ENCODE peak calls at places on chromosomes 4 and X, in ten cellular contexts. A, U, I, G, Q, S, N, X, B and P are unnamed samples.

GRCh38 chrX:4547218-4547836 is 833.9 kb upstream of the PRKX start:
- DNase-seq in A (no peak), U (no peak), I (peak; percentile 15), G (no peak), Q (peak; percentile 11), S (peak; percentile 15), N (peak; percentile 23), X (peak; percentile 4), B (peak; percentile 1), P (peak; percentile 3)

GRCh38 chr4:168540086-168540864 is 43.4 kb downstream of the PALLD start:
- DNase-seq in A (peak; percentile 48), U (no peak), I (no peak), G (no peak), Q (peak; percentile 89), S (no peak), N (peak; percentile 90), X (no peak), B (no peak), P (no peak)

GRCh38 chr4:111283066-111283677 is 660.3 kb upstream of the PITX2 start:
- DNase-seq in A (peak; percentile 15), U (peak; percentile 69), I (no peak), G (peak; percentile 76), Q (peak; percentile 41), S (no peak), N (peak; percentile 23), X (peak; percentile 7), B (no peak), P (peak; percentile 13)

GRCh38 chr4:27490747-27491146 is 630.1 kb downstream of the STIM2 start:
- DNase-seq in A (no peak), U (no peak), I (no peak), G (no peak), Q (no peak), S (no peak), N (no peak), X (no peak), B (no peak), P (no peak)

GRCh38 chrX:114037515-114037914 is 546.4 kb upstream of the HTR2C start:
- DNase-seq in A (no peak), U (no peak), I (no peak), G (no peak), Q (no peak), S (no peak), N (no peak), X (no peak), B (no peak), P (no peak)

GRCh38 chr4:82381235-82381634 is 7.4 kb upstream of the HNRNPD start:
- DNase-seq in A (no peak), U (no peak), I (no peak), G (no peak), Q (no peak), S (no peak), N (no peak), X (no peak), B (no peak), P (no peak)

GRCh38 chr4:183106839-183107238 is 7.8 kb downstream of the WWC2 start:
- DNase-seq in A (no peak), U (no peak), I (no peak), G (no peak), Q (no peak), S (no peak), N (no peak), X (no peak), B (no peak), P (no peak)

GRCh38 chr4:48141048-48141447 is 7.0 kb upstream of the TXK start:
- DNase-seq in A (peak; percentile 8), U (no peak), I (no peak), G (no peak), Q (no peak), S (no peak), N (peak; percentile 42), X (peak; percentile 17), B (no peak), P (no peak)

GRCh38 chr4:104693601-104694201 is 199.0 kb upstream of the CXXC4 start:
- DNase-seq in A (no peak), U (no peak), I (no peak), G (no peak), Q (no peak), S (no peak), N (peak; percentile 12), X (no peak), B (no peak), P (no peak)

GRCh38 chrX:46140272-46140671 is 404.9 kb downstream of the ZNF674 start:
- DNase-seq in A (no peak), U (no peak), I (no peak), G (no peak), Q (no peak), S (no peak), N (peak; percentile 49), X (no peak), B (no peak), P (no peak)

DNA sequence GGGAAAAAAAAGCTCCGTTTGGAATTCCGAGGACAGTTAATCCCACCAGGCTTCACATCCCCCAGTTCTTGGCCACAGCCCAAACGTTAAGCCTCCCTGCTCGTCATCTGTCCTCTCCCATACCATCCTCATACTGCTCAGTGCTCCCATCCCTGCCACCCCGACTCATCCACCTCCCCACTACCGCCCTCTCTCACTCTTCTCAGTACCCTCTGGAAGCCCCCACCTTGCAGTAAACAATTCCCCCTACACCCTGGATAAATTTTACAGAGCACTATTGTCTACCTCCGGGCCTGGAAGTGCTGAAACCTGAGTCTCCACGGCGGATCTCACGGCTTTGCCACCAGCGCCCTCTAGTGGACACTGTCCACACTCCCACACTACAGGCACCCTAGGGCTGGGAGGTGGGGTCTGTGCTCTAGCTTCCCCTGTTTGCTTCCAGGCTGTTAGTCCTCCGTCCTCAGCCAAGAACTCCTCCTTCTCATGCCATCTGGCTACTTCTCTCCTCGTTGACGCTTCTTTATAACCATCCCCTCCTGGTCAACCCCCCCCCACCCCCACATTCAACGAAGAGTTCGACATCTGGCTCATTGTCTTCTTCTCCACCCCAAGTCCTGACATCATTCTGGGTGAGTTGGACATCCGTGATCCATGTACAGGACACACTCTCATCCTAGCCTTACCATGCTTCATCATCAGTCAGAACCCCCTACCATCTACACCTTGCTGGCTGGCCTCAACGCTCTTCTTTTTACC is 54.5 kb downstream of the RTL9 start:
- DNase-seq in A (no peak), U (peak; percentile 79), I (peak; percentile 64), G (no peak), Q (peak; percentile 48), S (peak; percentile 52), N (peak; percentile 53), X (peak; percentile 76), B (peak; percentile 45), P (peak; percentile 41)
- H3K27ac ChIP-seq in A (no peak overlapping the region), U (no peak overlapping the region), I (no peak overlapping the region), G (no peak overlapping the region), Q (no peak overlapping the region), S (no peak overlapping the region), N (no peak overlapping the region), X (peak overlapping the region; percentile 69), B (no peak overlapping the region), P (no peak overlapping the region)

GRCh38 chr4:6307230-6307629 is 37.6 kb downstream of the WFS1 start:
- DNase-seq in A (no peak), U (no peak), I (no peak), G (no peak), Q (no peak), S (no peak), N (no peak), X (no peak), B (no peak), P (no peak)
- H3K27ac ChIP-seq in A (no peak overlapping the region), U (no peak overlapping the region), I (no peak overlapping the region), G (no peak overlapping the region), Q (no peak overlapping the region), S (peak overlapping the region; percentile 80), N (no peak overlapping the region), X (no peak overlapping the region), B (no peak overlapping the region), P (no peak overlapping the region)

GRCh38 chr4:184198190-184198589 is 19.5 kb downstream of the ENPP6 start:
- DNase-seq in A (no peak), U (no peak), I (no peak), G (peak; percentile 68), Q (no peak), S (no peak), N (no peak), X (no peak), B (no peak), P (no peak)

GRCh38 chr4:184205243-184205642 is 12.4 kb downstream of the ENPP6 start:
- DNase-seq in A (no peak), U (no peak), I (no peak), G (no peak), Q (no peak), S (no peak), N (no peak), X (no peak), B (no peak), P (no peak)

GRCh38 chr4:184203300-184203699 is 14.4 kb downstream of the ENPP6 start:
- DNase-seq in A (no peak), U (no peak), I (no peak), G (no peak), Q (no peak), S (no peak), N (no peak), X (no peak), B (no peak), P (no peak)

GRCh38 chr4:184199780-184200179 is 17.9 kb downstream of the ENPP6 start:
- DNase-seq in A (no peak), U (no peak), I (no peak), G (no peak), Q (no peak), S (no peak), N (no peak), X (no peak), B (no peak), P (no peak)

GRCh38 chr4:184201179-184201578 is 16.5 kb downstream of the ENPP6 start:
- DNase-seq in A (no peak), U (no peak), I (no peak), G (no peak), Q (no peak), S (no peak), N (no peak), X (no peak), B (no peak), P (no peak)
- H3K27ac ChIP-seq in A (no peak overlapping the region), U (no peak overlapping the region), I (no peak overlapping the region), G (no peak overlapping the region), Q (no peak overlapping the region), S (no peak overlapping the region), N (no peak overlapping the region), X (no peak overlapping the region), B (no peak overlapping the region), P (no peak overlapping the region)

GRCh38 chrX:119853449-119853848 is 686 bp upstream of the UPF3B start:
- DNase-seq in A (no peak), U (no peak), I (no peak), G (no peak), Q (no peak), S (no peak), N (no peak), X (no peak), B (no peak), P (no peak)
- H3K27ac ChIP-seq in A (no peak overlapping the region), U (peak overlapping the region; percentile 87), I (peak overlapping the region; percentile 90), G (no peak overlapping the region), Q (peak overlapping the region; percentile 45), S (peak overlapping the region; percentile 64), N (peak overlapping the region; percentile 32), X (peak overlapping the region; percentile 77), B (peak overlapping the region; percentile 91), P (peak overlapping the region; percentile 61)

GRCh38 chrX:144601010-144601409 is 646.3 kb upstream of the SPANXN1 start:
- DNase-seq in A (no peak), U (no peak), I (no peak), G (no peak), Q (no peak), S (no peak), N (no peak), X (no peak), B (no peak), P (no peak)
- H3K27ac ChIP-seq in A (no peak overlapping the region), U (no peak overlapping the region), I (no peak overlapping the region), G (no peak overlapping the region), Q (no peak overlapping the region), S (no peak overlapping the region), N (no peak overlapping the region), X (no peak overlapping the region), B (no peak overlapping the region), P (no peak overlapping the region)